ENCODE peak calls at places on chromosome 1, in nine cellular contexts. One of them, this sample, is unnamed.

GRCh38 chr1:161907266-161907665 is 116.4 kb downstream of the OLFML2B start:
- DNase-seq in GM23248: no peak
- DNase-seq in body of pancreas: no peak
- DNase-seq in AG09309: no peak
- DNase-seq in pancreas: no peak
- DNase-seq in fibroblast of the aortic adventitia: peak; percentile 27
- DNase-seq in thoracic aorta: no peak
- DNase-seq in GM06990: no peak
- DNase-seq in transverse colon: no peak
- DNase-seq in this sample: no peak

GRCh38 chr1:201466492-201466891 is 2.5 kb downstream of the PHLDA3 start:
- DNase-seq in AG09309: no peak
- DNase-seq in body of pancreas: no peak
- DNase-seq in fibroblast of the aortic adventitia: peak; percentile 59
- DNase-seq in pancreas: no peak
- DNase-seq in transverse colon: peak; percentile 56
- DNase-seq in GM23248: peak; percentile 68
- DNase-seq in GM06990: no peak
- DNase-seq in thoracic aorta: no peak
- DNase-seq in this sample: no peak

GRCh38 chr1:184267747-184268146 is 119.1 kb upstream of the C1orf21 start:
- DNase-seq in transverse colon: no peak
- DNase-seq in fibroblast of the aortic adventitia: no peak
- DNase-seq in AG09309: no peak
- DNase-seq in pancreas: no peak
- DNase-seq in body of pancreas: no peak
- DNase-seq in GM06990: no peak
- DNase-seq in thoracic aorta: no peak
- DNase-seq in GM23248: no peak
- DNase-seq in this sample: no peak

GRCh38 chr1:237684236-237684635 is 206.5 kb downstream of the ZP4 start:
- DNase-seq in transverse colon: no peak
- DNase-seq in AG09309: no peak
- DNase-seq in fibroblast of the aortic adventitia: no peak
- DNase-seq in body of pancreas: no peak
- DNase-seq in GM06990: no peak
- DNase-seq in GM23248: no peak
- DNase-seq in thoracic aorta: no peak
- DNase-seq in pancreas: no peak
- DNase-seq in this sample: no peak

GRCh38 chr1:245621589-245621988 is 466.8 kb downstream of the KIF26B start:
- DNase-seq in GM06990: no peak
- DNase-seq in transverse colon: no peak
- DNase-seq in fibroblast of the aortic adventitia: no peak
- DNase-seq in thoracic aorta: no peak
- DNase-seq in GM23248: peak; percentile 4
- DNase-seq in body of pancreas: no peak
- DNase-seq in pancreas: no peak
- DNase-seq in AG09309: no peak
- DNase-seq in this sample: no peak

GRCh38 chr1:116806245-116806644 is 52.0 kb downstream of the CD2 start:
- DNase-seq in GM06990: peak; percentile 44
- DNase-seq in transverse colon: no peak
- DNase-seq in body of pancreas: no peak
- DNase-seq in GM23248: no peak
- DNase-seq in pancreas: no peak
- DNase-seq in fibroblast of the aortic adventitia: no peak
- DNase-seq in thoracic aorta: no peak
- DNase-seq in AG09309: no peak
- DNase-seq in this sample: no peak

GRCh38 chr1:10536133-10536768 is 61.5 kb downstream of the PEX14 start:
- DNase-seq in fibroblast of the aortic adventitia: no peak
- DNase-seq in pancreas: no peak
- DNase-seq in GM06990: no peak
- DNase-seq in thoracic aorta: no peak
- DNase-seq in transverse colon: no peak
- DNase-seq in GM23248: no peak
- DNase-seq in AG09309: no peak
- DNase-seq in body of pancreas: no peak
- DNase-seq in this sample: peak; percentile 14

GRCh38 chr1:85865183-85865582 is 156.9 kb upstream of the ZNHIT6 start:
- DNase-seq in pancreas: no peak
- DNase-seq in GM23248: peak; percentile 38
- DNase-seq in body of pancreas: no peak
- DNase-seq in transverse colon: no peak
- DNase-seq in thoracic aorta: no peak
- DNase-seq in AG09309: peak; percentile 42
- DNase-seq in fibroblast of the aortic adventitia: peak; percentile 5
- DNase-seq in GM06990: no peak
- DNase-seq in this sample: no peak

GRCh38 chr1:91872560-91873081 is 13.3 kb downstream of the TGFBR3 start:
- DNase-seq in transverse colon: no peak
- DNase-seq in AG09309: no peak
- DNase-seq in body of pancreas: no peak
- DNase-seq in GM23248: peak; percentile 22
- DNase-seq in thoracic aorta: no peak
- DNase-seq in fibroblast of the aortic adventitia: no peak
- DNase-seq in GM06990: no peak
- DNase-seq in pancreas: no peak
- DNase-seq in this sample: no peak

GRCh38 chr1:22488319-22488718 is 36.7 kb downstream of the ZBTB40 start:
- DNase-seq in GM23248: peak; percentile 5
- DNase-seq in thoracic aorta: no peak
- DNase-seq in AG09309: no peak
- DNase-seq in fibroblast of the aortic adventitia: no peak
- DNase-seq in transverse colon: no peak
- DNase-seq in body of pancreas: no peak
- DNase-seq in pancreas: no peak
- DNase-seq in GM06990: no peak
- DNase-seq in this sample: peak; percentile 15

GRCh38 chr1:17197696-17198095 is 7.2 kb upstream of the PADI1 start:
- DNase-seq in body of pancreas: no peak
- DNase-seq in GM23248: no peak
- DNase-seq in fibroblast of the aortic adventitia: no peak
- DNase-seq in transverse colon: no peak
- DNase-seq in pancreas: peak; percentile 7
- DNase-seq in thoracic aorta: no peak
- DNase-seq in GM06990: no peak
- DNase-seq in AG09309: no peak
- DNase-seq in this sample: peak; percentile 0

GRCh38 chr1:246695136-246695535 is 29.1 kb upstream of the SCCPDH start:
- DNase-seq in thoracic aorta: no peak
- DNase-seq in fibroblast of the aortic adventitia: no peak
- DNase-seq in pancreas: no peak
- DNase-seq in GM23248: peak; percentile 71
- DNase-seq in body of pancreas: no peak
- DNase-seq in transverse colon: no peak
- DNase-seq in AG09309: no peak
- DNase-seq in GM06990: no peak
- DNase-seq in this sample: no peak

GRCh38 chr1:184900507-184900906 is 73.8 kb downstream of the NIBAN1 start:
- DNase-seq in GM23248: no peak
- DNase-seq in body of pancreas: no peak
- DNase-seq in thoracic aorta: no peak
- DNase-seq in AG09309: no peak
- DNase-seq in pancreas: no peak
- DNase-seq in GM06990: no peak
- DNase-seq in fibroblast of the aortic adventitia: no peak
- DNase-seq in transverse colon: no peak
- DNase-seq in this sample: no peak

GRCh38 chr1:238772321-238772720 is 614.0 kb upstream of the CHRM3 start:
- DNase-seq in GM23248: peak; percentile 48
- DNase-seq in fibroblast of the aortic adventitia: no peak
- DNase-seq in transverse colon: no peak
- DNase-seq in AG09309: no peak
- DNase-seq in pancreas: no peak
- DNase-seq in GM06990: no peak
- DNase-seq in body of pancreas: no peak
- DNase-seq in thoracic aorta: no peak
- DNase-seq in this sample: no peak
- H3K4me3 ChIP-seq in GM23248: no peak overlapping the region
- H3K4me3 ChIP-seq in fibroblast of the aortic adventitia: no peak overlapping the region
- H3K4me3 ChIP-seq in transverse colon: no peak overlapping the region
- H3K4me3 ChIP-seq in AG09309: no peak overlapping the region
- H3K4me3 ChIP-seq in pancreas: no peak overlapping the region
- H3K4me3 ChIP-seq in GM06990: no peak overlapping the region
- H3K4me3 ChIP-seq in body of pancreas: no peak overlapping the region
- H3K4me3 ChIP-seq in thoracic aorta: no peak overlapping the region
- H3K4me3 ChIP-seq in this sample: no peak overlapping the region

GRCh38 chr1:31310131-31310530 is 13.3 kb downstream of the ZCCHC17 start:
- DNase-seq in thoracic aorta: no peak
- DNase-seq in AG09309: no peak
- DNase-seq in transverse colon: no peak
- DNase-seq in GM23248: peak; percentile 10
- DNase-seq in fibroblast of the aortic adventitia: no peak
- DNase-seq in body of pancreas: no peak
- DNase-seq in pancreas: no peak
- DNase-seq in GM06990: no peak
- DNase-seq in this sample: no peak

GRCh38 chr1:31318146-31318545 is 21.3 kb downstream of the ZCCHC17 start:
- DNase-seq in thoracic aorta: no peak
- DNase-seq in AG09309: no peak
- DNase-seq in pancreas: no peak
- DNase-seq in GM23248: no peak
- DNase-seq in GM06990: no peak
- DNase-seq in transverse colon: no peak
- DNase-seq in body of pancreas: no peak
- DNase-seq in fibroblast of the aortic adventitia: no peak
- DNase-seq in this sample: no peak

GRCh38 chr1:31315902-31316301 is 19.1 kb downstream of the ZCCHC17 start:
- DNase-seq in transverse colon: no peak
- DNase-seq in fibroblast of the aortic adventitia: no peak
- DNase-seq in AG09309: no peak
- DNase-seq in GM23248: no peak
- DNase-seq in pancreas: no peak
- DNase-seq in GM06990: no peak
- DNase-seq in body of pancreas: no peak
- DNase-seq in thoracic aorta: no peak
- DNase-seq in this sample: no peak
- H3K4me3 ChIP-seq in transverse colon: no peak overlapping the region
- H3K4me3 ChIP-seq in fibroblast of the aortic adventitia: no peak overlapping the region
- H3K4me3 ChIP-seq in AG09309: no peak overlapping the region
- H3K4me3 ChIP-seq in GM23248: no peak overlapping the region
- H3K4me3 ChIP-seq in pancreas: no peak overlapping the region
- H3K4me3 ChIP-seq in GM06990: no peak overlapping the region
- H3K4me3 ChIP-seq in body of pancreas: no peak overlapping the region
- H3K4me3 ChIP-seq in thoracic aorta: no peak overlapping the region
- H3K4me3 ChIP-seq in this sample: no peak overlapping the region

DNA sequence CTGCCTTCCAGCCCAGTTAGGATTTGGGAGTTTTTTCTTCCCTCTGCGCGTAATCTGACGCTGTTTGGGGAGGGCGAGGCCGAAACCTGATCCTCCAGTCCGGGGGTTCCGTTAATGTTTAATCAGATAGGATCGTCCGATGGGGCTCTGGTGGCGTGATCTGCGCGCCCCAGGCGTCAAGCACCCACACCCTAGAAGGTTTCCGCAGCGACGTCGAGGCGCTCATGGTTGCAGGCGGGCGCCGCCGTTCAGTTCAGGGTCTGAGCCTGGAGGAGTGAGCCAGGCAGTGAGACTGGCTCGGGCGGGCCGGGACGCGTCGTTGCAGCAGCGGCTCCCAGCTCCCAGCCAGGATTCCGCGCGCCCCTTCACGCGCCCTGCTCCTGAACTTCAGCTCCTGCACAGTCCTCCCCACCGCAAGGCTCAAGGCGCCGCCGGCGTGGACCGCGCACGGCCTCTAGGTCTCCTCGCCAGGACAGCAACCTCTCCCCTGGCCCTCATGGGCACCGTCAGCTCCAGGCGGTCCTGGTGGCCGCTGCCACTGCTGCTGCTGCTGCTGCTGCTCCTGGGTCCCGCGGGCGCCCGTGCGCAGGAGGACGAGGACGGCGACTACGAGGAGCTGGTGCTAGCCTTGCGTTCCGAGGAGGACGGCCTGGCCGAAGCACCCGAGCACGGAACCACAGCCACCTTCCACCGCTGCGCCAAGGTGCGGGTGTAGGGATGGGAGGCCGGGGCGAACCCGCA is at the start of gene PCSK9:
- DNase-seq in fibroblast of the aortic adventitia: peak; percentile 22
- DNase-seq in body of pancreas: peak; percentile 74
- DNase-seq in GM06990: no peak
- DNase-seq in AG09309: no peak
- DNase-seq in pancreas: peak; percentile 46
- DNase-seq in transverse colon: no peak
- DNase-seq in GM23248: peak; percentile 45
- DNase-seq in thoracic aorta: no peak
- DNase-seq in this sample: no peak
- H3K4me3 ChIP-seq in fibroblast of the aortic adventitia: peak within 1 kb of the TSS; percentile 52
- H3K4me3 ChIP-seq in body of pancreas: peak within 1 kb of the TSS; percentile 14
- H3K4me3 ChIP-seq in GM06990: no peak within 1 kb of the TSS
- H3K4me3 ChIP-seq in AG09309: peak within 1 kb of the TSS; percentile 18
- H3K4me3 ChIP-seq in pancreas: peak within 1 kb of the TSS; percentile 35
- H3K4me3 ChIP-seq in transverse colon: peak within 1 kb of the TSS; percentile 19
- H3K4me3 ChIP-seq in GM23248: peak within 1 kb of the TSS; percentile 31
- H3K4me3 ChIP-seq in thoracic aorta: peak within 1 kb of the TSS; percentile 66
- H3K4me3 ChIP-seq in this sample: no peak within 1 kb of the TSS

GRCh38 chr1:3610823-3611169 is 512 bp downstream of the MEGF6 start:
- DNase-seq in AG09309: no peak
- DNase-seq in GM23248: no peak
- DNase-seq in GM06990: no peak
- DNase-seq in body of pancreas: no peak
- DNase-seq in thoracic aorta: no peak
- DNase-seq in fibroblast of the aortic adventitia: no peak
- DNase-seq in pancreas: no peak
- DNase-seq in transverse colon: no peak
- DNase-seq in this sample: no peak

GRCh38 chr1:3610165-3610822 is 1.0 kb downstream of the MEGF6 start:
- DNase-seq in GM06990: no peak
- DNase-seq in thoracic aorta: no peak
- DNase-seq in transverse colon: no peak
- DNase-seq in fibroblast of the aortic adventitia: peak; percentile 43
- DNase-seq in pancreas: no peak
- DNase-seq in body of pancreas: no peak
- DNase-seq in AG09309: no peak
- DNase-seq in GM23248: peak; percentile 35
- DNase-seq in this sample: no peak

GRCh38 chr1:3611170-3612019 is at the start of gene MEGF6:
- DNase-seq in AG09309: no peak
- DNase-seq in pancreas: peak; percentile 71
- DNase-seq in GM06990: no peak
- DNase-seq in fibroblast of the aortic adventitia: no peak
- DNase-seq in body of pancreas: peak; percentile 78
- DNase-seq in transverse colon: peak; percentile 66
- DNase-seq in GM23248: peak; percentile 46
- DNase-seq in thoracic aorta: no peak
- DNase-seq in this sample: peak; percentile 96

GRCh38 chr1:3609769-3610157 is 1.5 kb downstream of the MEGF6 start:
- DNase-seq in thoracic aorta: no peak
- DNase-seq in fibroblast of the aortic adventitia: no peak
- DNase-seq in AG09309: no peak
- DNase-seq in pancreas: no peak
- DNase-seq in transverse colon: no peak
- DNase-seq in body of pancreas: no peak
- DNase-seq in GM23248: no peak
- DNase-seq in GM06990: no peak
- DNase-seq in this sample: no peak

DNA sequence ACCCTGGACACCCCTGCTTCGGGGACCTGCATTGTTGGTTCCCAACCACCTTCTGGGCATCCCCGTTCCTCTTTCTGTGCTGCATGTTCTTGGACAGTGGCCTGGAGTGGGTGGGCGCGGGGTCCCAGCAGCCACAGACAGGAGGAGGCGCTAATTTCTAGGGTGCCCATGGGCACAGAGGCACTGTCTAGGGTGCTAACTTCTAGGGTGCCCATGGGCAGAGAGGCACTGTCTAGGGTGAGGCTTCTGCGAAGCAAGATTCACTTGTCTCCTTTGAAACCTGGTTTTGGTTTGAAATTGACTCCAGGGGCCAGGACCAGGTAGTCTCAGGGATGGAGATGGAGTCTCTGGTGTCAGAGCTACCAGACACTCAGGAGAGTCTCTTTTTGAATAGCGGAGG is 815 bp upstream of the MEGF6 start:
- DNase-seq in thoracic aorta: no peak
- DNase-seq in GM06990: no peak
- DNase-seq in transverse colon: no peak
- DNase-seq in fibroblast of the aortic adventitia: no peak
- DNase-seq in AG09309: no peak
- DNase-seq in body of pancreas: no peak
- DNase-seq in GM23248: no peak
- DNase-seq in pancreas: no peak
- DNase-seq in this sample: no peak
- H3K4me3 ChIP-seq in thoracic aorta: peak overlapping the region; percentile 67
- H3K4me3 ChIP-seq in GM06990: no peak overlapping the region
- H3K4me3 ChIP-seq in transverse colon: no peak overlapping the region
- H3K4me3 ChIP-seq in fibroblast of the aortic adventitia: no peak overlapping the region
- H3K4me3 ChIP-seq in AG09309: no peak overlapping the region
- H3K4me3 ChIP-seq in body of pancreas: no peak overlapping the region
- H3K4me3 ChIP-seq in GM23248: no peak overlapping the region
- H3K4me3 ChIP-seq in pancreas: no peak overlapping the region
- H3K4me3 ChIP-seq in this sample: peak overlapping the region; percentile 49

This sample was measured in WERI-Rb-1.